ENCODE peak calls at places on chromosomes 16 and 17, in six cellular contexts. G, O, K, X, T and E are unnamed samples.

GRCh38 chr17:78747479-78747878 is 34.6 kb downstream of the CYTH1 start:
- ATAC-seq in G (no peak), O (no peak), K (peak; percentile 11), X (no peak), T (no peak), E (no peak)

GRCh38 chr16:15736529-15736928 is 86.5 kb downstream of the NDE1 start:
- ATAC-seq in G (no peak), O (no peak), K (no peak), X (no peak), T (no peak), E (no peak)

GRCh38 chr16:84194470-84195200 is 3.7 kb downstream of the ADAD2 start:
- ATAC-seq in G (no peak), O (no peak), K (peak; percentile 47), X (no peak), T (no peak), E (no peak)

GRCh38 chr16:70396209-70396904 is 42.5 kb downstream of the ST3GAL2 start:
- ATAC-seq in G (peak; percentile 90), O (no peak), K (peak; percentile 12), X (peak; percentile 25), T (peak; percentile 55), E (peak; percentile 39)

GRCh38 chr17:42389135-42389417 is 834 bp upstream of the STAT3 start:
- ATAC-seq in G (peak; percentile 9), O (no peak), K (peak; percentile 52), X (peak; percentile 44), T (no peak), E (no peak)

GRCh38 chr16:61887903-61888302 is 148.3 kb downstream of the CDH8 start:
- ATAC-seq in G (no peak), O (no peak), K (peak; percentile 88), X (no peak), T (peak; percentile 74), E (no peak)

GRCh38 chr17:21304091-21304490 is 19.6 kb downstream of the MAP2K3 start:
- ATAC-seq in G (no peak), O (no peak), K (no peak), X (no peak), T (no peak), E (no peak)

GRCh38 chr17:35981246-35981645 is at the start of gene CCL16:
- ATAC-seq in G (no peak), O (peak; percentile 68), K (no peak), X (no peak), T (no peak), E (no peak)

GRCh38 chr16:47568355-47568754 is 107.2 kb downstream of the PHKB start:
- ATAC-seq in G (no peak), O (no peak), K (peak; percentile 47), X (no peak), T (no peak), E (no peak)

GRCh38 chr16:56252835-56253234 is 61.5 kb downstream of the GNAO1 start:
- ATAC-seq in G (peak; percentile 61), O (no peak), K (no peak), X (no peak), T (peak; percentile 53), E (no peak)

GRCh38 chr17:67137860-67138259 is 93.5 kb downstream of the CACNG1 start:
- ATAC-seq in G (no peak), O (no peak), K (no peak), X (no peak), T (no peak), E (no peak)

GRCh38 chr17:3512512-3513171 is 36.8 kb downstream of the ASPA start:
- ATAC-seq in G (no peak), O (peak; percentile 66), K (no peak), X (no peak), T (peak; percentile 90), E (peak; percentile 87)

GRCh38 chr16:72848045-72848410 is 199.9 kb downstream of the ZFHX3 start:
- ATAC-seq in G (no peak), O (no peak), K (no peak), X (peak; percentile 69), T (no peak), E (no peak)

GRCh38 chr16:50448522-50448921 is 79.7 kb upstream of the BRD7 start:
- ATAC-seq in G (peak; percentile 61), O (peak; percentile 79), K (peak; percentile 24), X (peak; percentile 90), T (no peak), E (no peak)

GRCh38 chr16:89577055-89577759 is 1.6 kb downstream of the CPNE7 start:
- ATAC-seq in G (no peak), O (no peak), K (no peak), X (no peak), T (no peak), E (no peak)

GRCh38 chr17:49968380-49969133 is 433 bp upstream of the DLX4 start:
- ATAC-seq in G (peak; percentile 95), O (peak; percentile 55), K (peak; percentile 89), X (peak; percentile 92), T (peak; percentile 85), E (peak; percentile 50)

GRCh38 chr16:66741131-66741900 is 10.1 kb downstream of the DYNC1LI2 start:
- ATAC-seq in G (peak; percentile 74), O (no peak), K (no peak), X (peak; percentile 85), T (peak; percentile 96), E (peak; percentile 98)

GRCh38 chr17:75468779-75469373 is 12.4 kb downstream of the TMEM94 start:
- ATAC-seq in G (no peak), O (no peak), K (no peak), X (no peak), T (no peak), E (no peak)

GRCh38 chr17:75407655-75408352 is 2.3 kb upstream of the GRB2 start:
- ATAC-seq in G (no peak), O (no peak), K (no peak), X (no peak), T (no peak), E (no peak)

GRCh38 chr16:1787056-1787321 is 4.2 kb downstream of the NUBP2 start:
- ATAC-seq in G (no peak), O (no peak), K (no peak), X (no peak), T (no peak), E (no peak)

GRCh38 chr17:13001991-13002615 is 15.7 kb downstream of the ELAC2 start:
- ATAC-seq in G (no peak), O (no peak), K (no peak), X (no peak), T (no peak), E (no peak)

GRCh38 chr17:68349157-68349556 is 57.9 kb downstream of the ARSG start:
- ATAC-seq in G (no peak), O (peak; percentile 59), K (no peak), X (no peak), T (no peak), E (no peak)

GRCh38 chr17:68352041-68352440 is 60.7 kb downstream of the ARSG start:
- ATAC-seq in G (no peak), O (no peak), K (no peak), X (no peak), T (no peak), E (no peak)

GRCh38 chr17:68353121-68353521 is 61.8 kb downstream of the ARSG start:
- ATAC-seq in G (no peak), O (no peak), K (no peak), X (no peak), T (no peak), E (no peak)

GRCh38 chr17:68355093-68355492 is 63.8 kb downstream of the ARSG start:
- ATAC-seq in G (no peak), O (no peak), K (no peak), X (peak; percentile 51), T (no peak), E (no peak)

GRCh38 chr17:68351395-68351794 is 60.1 kb downstream of the ARSG start:
- ATAC-seq in G (peak; percentile 61), O (no peak), K (no peak), X (peak; percentile 76), T (no peak), E (no peak)
- TF ChIP-seq CTCF in G (peak; percentile 23), O (no peak), K (no peak), X (peak; percentile 29), T (no peak), E (no peak)

GRCh38 chr17:79832211-79833109 is 6.8 kb downstream of the CBX4 start:
- ATAC-seq in G (peak; percentile 25), O (peak; percentile 45), K (no peak), X (peak; percentile 37), T (peak; percentile 32), E (peak; percentile 28)
- TF ChIP-seq EP300 in G (no peak), O (no peak), K (no peak), X (no peak), T (no peak), E (no peak)

DNA sequence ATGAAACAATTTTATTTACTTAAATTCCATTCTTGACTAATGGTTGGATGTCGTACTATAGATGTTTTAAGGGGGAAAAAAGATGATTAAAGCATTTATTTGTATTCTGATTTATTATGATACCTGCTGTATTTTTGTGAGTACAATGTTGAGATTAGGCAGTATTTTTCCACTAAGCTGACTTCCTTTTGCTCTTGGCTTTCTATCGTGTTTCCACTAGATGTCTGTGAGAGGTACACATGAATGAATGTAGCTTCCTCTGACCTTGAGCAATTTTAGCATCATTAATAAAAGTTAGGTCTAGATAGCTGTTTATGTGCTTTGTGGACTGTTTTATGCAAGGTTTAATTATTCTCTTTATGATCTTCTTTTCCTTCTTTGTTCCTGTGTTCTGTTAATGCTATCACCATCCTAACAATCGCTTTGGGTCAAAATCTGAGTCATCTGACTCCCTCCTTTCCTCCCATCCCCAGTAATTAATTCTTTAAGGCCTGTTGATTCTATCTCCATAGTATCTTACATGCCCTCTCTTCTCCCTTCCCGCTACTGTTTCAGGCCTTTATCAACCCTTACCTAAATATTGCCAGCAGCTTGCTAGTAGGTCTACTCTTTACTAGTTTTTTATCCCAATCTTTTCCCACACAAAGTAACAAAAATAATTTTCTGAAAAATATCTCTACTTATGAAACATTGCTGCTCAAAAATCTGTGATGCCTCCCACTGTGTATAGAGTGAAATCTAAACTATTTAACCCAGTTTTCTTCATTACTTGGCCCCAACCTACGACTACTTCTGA is 76.0 kb downstream of the VMP1 start:
- ATAC-seq in G (peak; percentile 9), O (no peak), K (no peak), X (peak; percentile 53), T (no peak), E (peak; percentile 36)
- H3K27ac ChIP-seq in G (peak overlapping the region; percentile 92), O (peak overlapping the region; percentile 97), K (peak overlapping the region; percentile 95), X (peak overlapping the region; percentile 93), T (peak overlapping the region; percentile 95), E (peak overlapping the region; percentile 82)

GRCh38 chr17:17437461-17437860 is 39.3 kb upstream of the MED9 start:
- ATAC-seq in G (no peak), O (no peak), K (no peak), X (no peak), T (no peak), E (no peak)

GRCh38 chr17:17434477-17434876 is 42.3 kb upstream of the MED9 start:
- ATAC-seq in G (no peak), O (no peak), K (no peak), X (no peak), T (no peak), E (no peak)

GRCh38 chr17:17433260-17433659 is 43.5 kb upstream of the MED9 start:
- ATAC-seq in G (no peak), O (peak; percentile 86), K (no peak), X (no peak), T (peak; percentile 67), E (no peak)

GRCh38 chr17:17437893-17438292 is 38.9 kb upstream of the MED9 start:
- ATAC-seq in G (no peak), O (no peak), K (no peak), X (no peak), T (no peak), E (no peak)

DNA sequence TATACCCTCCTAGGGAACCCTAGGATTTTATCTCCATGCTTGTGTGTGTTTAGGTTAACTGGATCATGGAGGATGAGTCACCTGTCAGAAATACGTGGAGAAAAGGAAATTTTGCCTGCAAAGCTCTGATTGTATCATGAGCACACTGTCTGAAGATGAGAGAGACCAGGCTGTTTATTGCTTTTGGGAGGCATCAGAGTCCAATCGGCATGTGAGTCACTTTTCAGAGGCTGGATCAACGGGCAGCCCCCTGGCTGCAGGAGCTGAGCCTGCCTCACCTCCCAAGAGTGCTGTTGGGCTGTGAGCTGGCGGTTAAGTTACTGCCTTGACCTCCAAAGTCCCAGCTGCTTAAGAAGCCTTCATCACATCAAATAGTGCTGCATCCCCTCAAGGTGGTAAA is 41.5 kb upstream of the MED9 start:
- ATAC-seq in G (no peak), O (peak; percentile 82), K (no peak), X (peak; percentile 87), T (no peak), E (no peak)
- TF ChIP-seq CTCF in G (no peak), O (peak; percentile 43), K (no peak), X (no peak), T (no peak), E (no peak)